ENCODE peak calls at places on chromosomes 13 and 19, in four cellular contexts. I, D, T and P are unnamed samples.

GRCh38 chr19:13788991-13789390 is 6.3 kb upstream of the ZSWIM4 start:
- DNase-seq in I (peak), T (no peak), D (peak), P (no peak)

GRCh38 chr13:82747948-82748347 is 1134.3 kb downstream of the SLITRK1 start:
- DNase-seq in T (no peak), I (no peak), D (no peak), P (no peak)

GRCh38 chr19:46928951-46929350 is 68.2 kb downstream of the ARHGAP35 start:
- DNase-seq in I (no peak), D (no peak), T (no peak), P (no peak)

GRCh38 chr13:35781044-35781443 is 304.6 kb upstream of the MAB21L1 start:
- DNase-seq in T (no peak), D (no peak), I (no peak), P (no peak)

GRCh38 chr13:21526707-21527454 is 67.8 kb upstream of the ZDHHC20 start:
- DNase-seq in T (no peak), I (no peak), D (no peak), P (peak)

GRCh38 chr13:20190481-20191310 is 2.0 kb downstream of the GJB2 start:
- DNase-seq in T (no peak), D (peak), I (no peak), P (no peak)

GRCh38 chr13:34847751-34848150 is 94.3 kb upstream of the NBEA start:
- DNase-seq in D (no peak), I (no peak), T (no peak), P (peak)

GRCh38 chr19:47445937-47446402 is 25.7 kb downstream of the SLC8A2 start:
- DNase-seq in D (peak), I (no peak), T (peak), P (peak)

GRCh38 chr13:33401238-33401637 is 115.7 kb upstream of the STARD13 start:
- DNase-seq in I (no peak), D (no peak), T (no peak), P (no peak)

GRCh38 chr19:23795462-23795861 is 36.8 kb upstream of the ZNF681 start:
- DNase-seq in D (no peak), T (no peak), I (no peak), P (no peak)

GRCh38 chr13:38045278-38046048 is 175.9 kb upstream of the TRPC4 start:
- DNase-seq in I (no peak), T (no peak), D (peak), P (no peak)

GRCh38 chr13:26325876-26326275 is 71.9 kb downstream of the CDK8 start:
- DNase-seq in D (peak), T (no peak), I (no peak), P (no peak)

GRCh38 chr13:23871616-23872220 is 17.5 kb downstream of the MIPEP start:
- DNase-seq in I (no peak), T (no peak), D (peak), P (peak)